ENCODE peak calls at places on chromosomes 2 and 18, in ten cellular contexts. One of them, this sample, is unnamed.

GRCh38 chr2:42929985-42930581 is 137.7 kb upstream of the HAAO start:
- DNase-seq in fibroblast of pulmonary artery: peak; percentile 90
- DNase-seq in cardiac muscle cell: no peak
- DNase-seq in A549: no peak
- DNase-seq in mesothelial cell of epicardium: no peak
- DNase-seq in ascending aorta: no peak
- DNase-seq in ovary: peak; percentile 61
- DNase-seq in Calu3: no peak
- DNase-seq in HL-60: no peak
- DNase-seq in NB4: peak; percentile 87
- DNase-seq in this sample: no peak

GRCh38 chr2:232588680-232589585 is 38.4 kb downstream of the EIF4E2 start:
- DNase-seq in ascending aorta: no peak
- DNase-seq in cardiac muscle cell: no peak
- DNase-seq in fibroblast of pulmonary artery: peak; percentile 83
- DNase-seq in Calu3: peak; percentile 34
- DNase-seq in A549: peak; percentile 56
- DNase-seq in ovary: peak; percentile 41
- DNase-seq in mesothelial cell of epicardium: no peak
- DNase-seq in HL-60: no peak
- DNase-seq in NB4: no peak
- DNase-seq in this sample: no peak

GRCh38 chr2:171894612-171894947 is 536 bp upstream of the SLC25A12 start:
- DNase-seq in HL-60: no peak
- DNase-seq in cardiac muscle cell: no peak
- DNase-seq in ascending aorta: no peak
- DNase-seq in mesothelial cell of epicardium: no peak
- DNase-seq in NB4: no peak
- DNase-seq in Calu3: no peak
- DNase-seq in A549: peak; percentile 4
- DNase-seq in fibroblast of pulmonary artery: no peak
- DNase-seq in ovary: no peak
- DNase-seq in this sample: no peak

GRCh38 chr2:54722641-54723299 is 692 bp upstream of the EML6 start:
- DNase-seq in mesothelial cell of epicardium: no peak
- DNase-seq in Calu3: no peak
- DNase-seq in NB4: no peak
- DNase-seq in A549: peak; percentile 10
- DNase-seq in fibroblast of pulmonary artery: peak; percentile 73
- DNase-seq in ovary: no peak
- DNase-seq in ascending aorta: no peak
- DNase-seq in HL-60: no peak
- DNase-seq in cardiac muscle cell: peak; percentile 17
- DNase-seq in this sample: no peak

GRCh38 chr2:223090081-223090480 is 38.1 kb downstream of the KCNE4 start:
- DNase-seq in NB4: no peak
- DNase-seq in Calu3: no peak
- DNase-seq in A549: no peak
- DNase-seq in mesothelial cell of epicardium: no peak
- DNase-seq in HL-60: no peak
- DNase-seq in ascending aorta: no peak
- DNase-seq in ovary: no peak
- DNase-seq in fibroblast of pulmonary artery: no peak
- DNase-seq in cardiac muscle cell: no peak
- DNase-seq in this sample: no peak

GRCh38 chr18:29874519-29875098 is 1167.9 kb downstream of the DSC3 start:
- DNase-seq in mesothelial cell of epicardium: no peak
- DNase-seq in HL-60: peak; percentile 8
- DNase-seq in cardiac muscle cell: peak; percentile 51
- DNase-seq in ascending aorta: no peak
- DNase-seq in NB4: peak; percentile 58
- DNase-seq in Calu3: peak; percentile 58
- DNase-seq in A549: peak; percentile 27
- DNase-seq in ovary: no peak
- DNase-seq in fibroblast of pulmonary artery: peak; percentile 66
- DNase-seq in this sample: no peak

GRCh38 chr18:35938158-35938557 is 34.3 kb upstream of the RMP24 start:
- DNase-seq in mesothelial cell of epicardium: no peak
- DNase-seq in ascending aorta: no peak
- DNase-seq in cardiac muscle cell: no peak
- DNase-seq in ovary: no peak
- DNase-seq in HL-60: no peak
- DNase-seq in Calu3: no peak
- DNase-seq in A549: no peak
- DNase-seq in NB4: no peak
- DNase-seq in fibroblast of pulmonary artery: peak; percentile 42
- DNase-seq in this sample: no peak

GRCh38 chr2:150097402-150097801 is 390.1 kb downstream of the RND3 start:
- DNase-seq in fibroblast of pulmonary artery: no peak
- DNase-seq in Calu3: no peak
- DNase-seq in HL-60: no peak
- DNase-seq in mesothelial cell of epicardium: no peak
- DNase-seq in ovary: no peak
- DNase-seq in A549: no peak
- DNase-seq in NB4: no peak
- DNase-seq in ascending aorta: no peak
- DNase-seq in cardiac muscle cell: no peak
- DNase-seq in this sample: no peak

GRCh38 chr2:209334188-209335017 is 89.4 kb upstream of the MAP2 start:
- DNase-seq in NB4: peak; percentile 67
- DNase-seq in fibroblast of pulmonary artery: peak; percentile 75
- DNase-seq in Calu3: peak; percentile 70
- DNase-seq in cardiac muscle cell: peak; percentile 68
- DNase-seq in ovary: peak; percentile 46
- DNase-seq in mesothelial cell of epicardium: no peak
- DNase-seq in A549: peak; percentile 62
- DNase-seq in ascending aorta: no peak
- DNase-seq in HL-60: peak; percentile 10
- DNase-seq in this sample: no peak

DNA sequence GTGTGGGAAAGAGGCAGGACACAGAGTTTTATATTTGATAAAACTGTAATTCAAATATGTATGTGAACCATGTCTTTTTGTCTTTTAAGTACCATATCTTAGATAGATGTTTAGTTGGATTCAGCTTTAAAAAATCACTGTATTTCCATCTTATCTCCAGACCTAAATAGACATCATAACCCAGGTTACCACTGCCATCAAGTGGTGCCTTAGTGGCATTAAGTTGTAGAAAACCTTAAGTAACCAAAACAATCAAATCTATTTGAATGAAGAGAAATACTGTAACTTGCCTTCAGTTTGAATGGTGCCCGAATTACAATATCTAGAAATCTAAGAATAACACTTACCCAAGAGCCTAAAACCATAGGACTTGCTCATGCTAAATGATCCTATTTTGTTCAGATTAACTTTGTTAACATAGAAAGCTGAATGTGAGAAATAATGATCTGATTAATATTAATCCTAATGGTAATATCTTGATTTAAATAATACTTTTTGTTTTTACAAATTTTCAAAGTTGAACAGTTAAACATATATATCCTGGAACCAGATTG is 92.5 kb upstream of the MAP2 start:
- DNase-seq in NB4: peak; percentile 60
- DNase-seq in cardiac muscle cell: peak; percentile 29
- DNase-seq in mesothelial cell of epicardium: no peak
- DNase-seq in A549: peak; percentile 66
- DNase-seq in HL-60: no peak
- DNase-seq in fibroblast of pulmonary artery: peak; percentile 68
- DNase-seq in Calu3: peak; percentile 14
- DNase-seq in ascending aorta: no peak
- DNase-seq in ovary: no peak
- DNase-seq in this sample: no peak
- TF ChIP-seq CTCF in NB4: peak; percentile 28
- TF ChIP-seq CTCF in cardiac muscle cell: peak; percentile 30
- TF ChIP-seq CTCF in mesothelial cell of epicardium: peak; percentile 28
- TF ChIP-seq CTCF in A549: peak; percentile 54
- TF ChIP-seq CTCF in HL-60: no peak
- TF ChIP-seq CTCF in fibroblast of pulmonary artery: peak; percentile 43
- TF ChIP-seq CTCF in Calu3: peak; percentile 41
- TF ChIP-seq CTCF in ascending aorta: no peak
- TF ChIP-seq CTCF in ovary: no peak
- TF ChIP-seq CTCF in this sample: no peak

GRCh38 chr18:62991389-62991788 is 276.0 kb downstream of the PHLPP1 start:
- DNase-seq in mesothelial cell of epicardium: no peak
- DNase-seq in HL-60: no peak
- DNase-seq in NB4: no peak
- DNase-seq in ovary: no peak
- DNase-seq in A549: no peak
- DNase-seq in cardiac muscle cell: no peak
- DNase-seq in fibroblast of pulmonary artery: no peak
- DNase-seq in Calu3: no peak
- DNase-seq in ascending aorta: no peak
- DNase-seq in this sample: no peak

GRCh38 chr18:62990653-62991052 is 275.3 kb downstream of the PHLPP1 start:
- DNase-seq in fibroblast of pulmonary artery: no peak
- DNase-seq in HL-60: no peak
- DNase-seq in ovary: no peak
- DNase-seq in mesothelial cell of epicardium: no peak
- DNase-seq in cardiac muscle cell: no peak
- DNase-seq in NB4: no peak
- DNase-seq in A549: no peak
- DNase-seq in Calu3: no peak
- DNase-seq in ascending aorta: no peak
- DNase-seq in this sample: no peak

GRCh38 chr18:62989195-62989594 is 273.9 kb downstream of the PHLPP1 start:
- DNase-seq in ovary: no peak
- DNase-seq in mesothelial cell of epicardium: no peak
- DNase-seq in fibroblast of pulmonary artery: no peak
- DNase-seq in Calu3: no peak
- DNase-seq in cardiac muscle cell: no peak
- DNase-seq in ascending aorta: no peak
- DNase-seq in HL-60: no peak
- DNase-seq in A549: no peak
- DNase-seq in NB4: no peak
- DNase-seq in this sample: no peak

GRCh38 chr18:62992877-62993365 is 277.6 kb downstream of the PHLPP1 start:
- DNase-seq in ovary: no peak
- DNase-seq in ascending aorta: no peak
- DNase-seq in cardiac muscle cell: no peak
- DNase-seq in Calu3: no peak
- DNase-seq in A549: no peak
- DNase-seq in HL-60: no peak
- DNase-seq in NB4: no peak
- DNase-seq in mesothelial cell of epicardium: no peak
- DNase-seq in fibroblast of pulmonary artery: no peak
- DNase-seq in this sample: no peak

DNA sequence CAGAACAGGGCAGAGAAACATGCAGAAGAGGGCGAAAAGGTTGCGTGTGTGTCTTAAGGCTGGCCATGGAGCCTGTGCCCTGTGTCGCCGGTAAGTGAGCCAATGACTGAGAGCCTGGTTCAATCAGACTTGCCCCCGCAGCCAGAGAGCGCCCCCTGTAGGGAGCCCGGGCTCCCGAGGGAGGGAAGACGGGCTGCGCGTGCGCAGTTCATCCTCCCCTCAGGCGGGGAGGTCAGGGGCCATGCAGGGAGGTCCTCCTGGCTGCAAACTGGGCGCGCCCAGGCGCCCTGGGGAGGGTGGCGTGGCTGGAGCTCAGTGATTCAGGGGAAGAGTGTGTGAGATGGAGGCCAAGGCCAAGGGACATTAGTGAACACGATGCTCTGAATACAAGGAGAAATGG is 276.6 kb downstream of the PHLPP1 start:
- DNase-seq in ascending aorta: no peak
- DNase-seq in fibroblast of pulmonary artery: no peak
- DNase-seq in cardiac muscle cell: no peak
- DNase-seq in ovary: no peak
- DNase-seq in Calu3: no peak
- DNase-seq in mesothelial cell of epicardium: no peak
- DNase-seq in A549: no peak
- DNase-seq in HL-60: no peak
- DNase-seq in NB4: no peak
- DNase-seq in this sample: no peak
- TF ChIP-seq CTCF in ascending aorta: no peak
- TF ChIP-seq CTCF in fibroblast of pulmonary artery: no peak
- TF ChIP-seq CTCF in cardiac muscle cell: no peak
- TF ChIP-seq CTCF in ovary: no peak
- TF ChIP-seq CTCF in Calu3: no peak
- TF ChIP-seq CTCF in mesothelial cell of epicardium: no peak
- TF ChIP-seq CTCF in A549: no peak
- TF ChIP-seq CTCF in HL-60: no peak
- TF ChIP-seq CTCF in NB4: peak; percentile 10
- TF ChIP-seq CTCF in this sample: no peak

GRCh38 chr2:219425238-219426067 is 7.3 kb downstream of the DES start:
- DNase-seq in cardiac muscle cell: no peak
- DNase-seq in NB4: no peak
- DNase-seq in mesothelial cell of epicardium: no peak
- DNase-seq in fibroblast of pulmonary artery: no peak
- DNase-seq in ovary: no peak
- DNase-seq in ascending aorta: no peak
- DNase-seq in HL-60: no peak
- DNase-seq in A549: no peak
- DNase-seq in Calu3: no peak
- DNase-seq in this sample: no peak

GRCh38 chr2:219423656-219424378 is 5.6 kb downstream of the DES start:
- DNase-seq in HL-60: no peak
- DNase-seq in A549: no peak
- DNase-seq in NB4: no peak
- DNase-seq in cardiac muscle cell: no peak
- DNase-seq in Calu3: no peak
- DNase-seq in mesothelial cell of epicardium: no peak
- DNase-seq in ovary: no peak
- DNase-seq in fibroblast of pulmonary artery: no peak
- DNase-seq in ascending aorta: no peak
- DNase-seq in this sample: no peak

GRCh38 chr2:219428469-219428868 is 6.2 kb upstream of the SPEG start:
- DNase-seq in fibroblast of pulmonary artery: no peak
- DNase-seq in Calu3: no peak
- DNase-seq in NB4: no peak
- DNase-seq in ovary: no peak
- DNase-seq in cardiac muscle cell: no peak
- DNase-seq in A549: no peak
- DNase-seq in HL-60: no peak
- DNase-seq in ascending aorta: no peak
- DNase-seq in mesothelial cell of epicardium: no peak
- DNase-seq in this sample: no peak

GRCh38 chr2:219426534-219427136 is 8.0 kb upstream of the SPEG start:
- DNase-seq in A549: no peak
- DNase-seq in HL-60: no peak
- DNase-seq in ovary: no peak
- DNase-seq in mesothelial cell of epicardium: no peak
- DNase-seq in cardiac muscle cell: no peak
- DNase-seq in fibroblast of pulmonary artery: no peak
- DNase-seq in Calu3: no peak
- DNase-seq in ascending aorta: no peak
- DNase-seq in NB4: no peak
- DNase-seq in this sample: no peak

DNA sequence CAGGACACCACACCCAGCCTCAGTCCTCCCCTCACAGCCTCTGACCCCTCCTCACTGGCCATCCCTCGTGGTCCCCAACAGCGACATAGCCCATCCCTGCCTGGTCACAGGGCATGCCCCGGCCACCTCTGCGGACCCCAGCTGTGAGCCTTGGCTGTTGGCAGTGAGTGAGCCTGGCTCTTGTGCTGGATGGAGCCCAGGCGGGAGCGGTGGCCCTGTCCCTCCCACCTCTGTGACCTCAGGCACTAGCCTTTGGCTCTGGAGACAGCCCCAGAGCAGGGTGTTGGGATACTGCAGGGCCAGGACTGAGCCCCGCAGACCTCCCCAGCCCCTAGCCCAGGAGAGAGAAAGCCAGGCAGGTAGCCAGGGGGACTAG is 7.9 kb downstream of the DES start:
- DNase-seq in ascending aorta: no peak
- DNase-seq in ovary: no peak
- DNase-seq in fibroblast of pulmonary artery: no peak
- DNase-seq in mesothelial cell of epicardium: no peak
- DNase-seq in A549: no peak
- DNase-seq in NB4: no peak
- DNase-seq in HL-60: no peak
- DNase-seq in Calu3: no peak
- DNase-seq in cardiac muscle cell: no peak
- DNase-seq in this sample: no peak
- TF ChIP-seq CTCF in ascending aorta: no peak
- TF ChIP-seq CTCF in ovary: no peak
- TF ChIP-seq CTCF in fibroblast of pulmonary artery: no peak
- TF ChIP-seq CTCF in mesothelial cell of epicardium: no peak
- TF ChIP-seq CTCF in A549: no peak
- TF ChIP-seq CTCF in NB4: no peak
- TF ChIP-seq CTCF in HL-60: no peak
- TF ChIP-seq CTCF in Calu3: no peak
- TF ChIP-seq CTCF in cardiac muscle cell: no peak
- TF ChIP-seq CTCF in this sample: no peak

DNA sequence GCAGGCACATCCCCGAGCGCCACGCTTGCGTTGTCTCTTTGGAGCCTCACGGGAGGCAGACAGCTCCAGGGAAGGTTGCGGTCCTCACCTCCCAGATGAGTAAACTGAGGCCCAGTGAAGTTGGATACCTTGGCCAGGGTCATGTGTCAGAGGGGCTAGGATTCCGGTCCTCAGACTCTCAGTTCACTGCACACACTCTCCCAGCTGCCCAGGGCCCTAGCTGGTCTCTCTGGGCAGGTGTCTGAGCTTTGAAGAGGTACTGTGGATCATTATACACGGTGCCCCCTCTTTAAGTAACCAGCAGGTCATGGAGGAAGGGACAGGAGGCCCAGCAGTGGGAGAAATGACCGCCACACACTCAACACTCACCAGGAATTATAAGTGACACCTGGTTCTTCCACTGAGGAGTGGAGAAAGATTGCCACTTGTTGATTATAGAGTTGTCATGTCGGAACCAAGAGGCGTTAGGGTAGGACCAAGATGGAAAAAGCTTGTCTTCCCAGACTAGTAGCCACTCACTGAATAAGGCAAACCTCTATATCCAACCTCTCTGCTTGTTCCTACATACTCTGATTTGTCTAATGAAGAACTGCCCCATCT is 588 bp downstream of the TMEM214 start:
- DNase-seq in ascending aorta: no peak
- DNase-seq in A549: no peak
- DNase-seq in HL-60: no peak
- DNase-seq in Calu3: no peak
- DNase-seq in NB4: no peak
- DNase-seq in mesothelial cell of epicardium: no peak
- DNase-seq in fibroblast of pulmonary artery: no peak
- DNase-seq in ovary: no peak
- DNase-seq in cardiac muscle cell: no peak
- DNase-seq in this sample: no peak
- TF ChIP-seq CTCF in ascending aorta: no peak
- TF ChIP-seq CTCF in A549: no peak
- TF ChIP-seq CTCF in HL-60: no peak
- TF ChIP-seq CTCF in Calu3: no peak
- TF ChIP-seq CTCF in NB4: no peak
- TF ChIP-seq CTCF in mesothelial cell of epicardium: no peak
- TF ChIP-seq CTCF in fibroblast of pulmonary artery: no peak
- TF ChIP-seq CTCF in ovary: no peak
- TF ChIP-seq CTCF in cardiac muscle cell: no peak
- TF ChIP-seq CTCF in this sample: no peak

This sample was measured in CD14-positive monocyte.